ENCODE peak calls at places on chromosomes 6 and 20, in nine cellular contexts. Z, P, S, L, D, A, J, C and U are unnamed samples.

GRCh38 chr20:18663932-18664331 is 76.1 kb downstream of the DTD1 start:
- DNase-seq in L (no peak), A (no peak), S (peak), Z (no peak), C (no peak), D (peak), P (no peak), J (no peak), U (no peak)

GRCh38 chr6:168060521-168060931 is 18.5 kb downstream of the FRMD1 start:
- DNase-seq in D (no peak), L (peak), A (no peak), P (peak), Z (peak), C (peak), S (peak), J (peak), U (no peak)

GRCh38 chr6:21348462-21349195 is 244.9 kb upstream of the SOX4 start:
- DNase-seq in C (peak), A (no peak), J (peak), P (peak), S (peak), L (no peak), D (peak), Z (peak), U (no peak)

GRCh38 chr6:132483779-132484679 is 28.9 kb downstream of the STX7 start:
- DNase-seq in A (peak), J (peak), P (peak), Z (peak), S (peak), L (no peak), D (peak), C (peak), U (no peak)

GRCh38 chr20:57772349-57772964 is 62.6 kb upstream of the PMEPA1 start:
- DNase-seq in A (peak), P (peak), S (peak), D (peak), J (no peak), L (no peak), Z (no peak), C (no peak), U (no peak)

GRCh38 chr20:25148181-25148981 is 47.1 kb upstream of the ENTPD6 start:
- DNase-seq in L (no peak), C (no peak), P (peak), S (peak), A (no peak), Z (peak), J (no peak), D (peak), U (peak)

GRCh38 chr20:32638848-32639247 is 34.9 kb downstream of the C20orf203 start:
- DNase-seq in S (peak), C (no peak), A (no peak), P (peak), J (no peak), L (no peak), Z (peak), D (no peak), U (no peak)

GRCh38 chr6:56406276-56407269 is 159.2 kb upstream of the COL21A1 start:
- DNase-seq in Z (no peak), D (no peak), S (no peak), J (no peak), C (no peak), P (no peak), A (no peak), L (no peak), U (no peak)

GRCh38 chr6:91534614-91535013 is 947.7 kb upstream of the MAP3K7 start:
- DNase-seq in C (no peak), A (no peak), D (no peak), J (no peak), L (no peak), P (no peak), Z (no peak), S (no peak), U (no peak)

GRCh38 chr20:53774487-53775203 is 181.0 kb upstream of the ZNF217 start:
- DNase-seq in A (no peak), L (no peak), J (no peak), D (peak), C (no peak), S (peak), Z (peak), P (no peak), U (no peak)

GRCh38 chr6:161401910-161402309 is 128.0 kb upstream of the AGPAT4 start:
- DNase-seq in Z (no peak), A (no peak), S (no peak), D (no peak), L (no peak), J (no peak), P (no peak), C (no peak), U (no peak)

GRCh38 chr20:52494244-52494643 is 302.7 kb upstream of the ZFP64 start:
- DNase-seq in D (peak), P (no peak), C (no peak), S (peak), L (no peak), Z (no peak), J (no peak), A (no peak), U (no peak)

GRCh38 chr20:51154708-51155690 is 132.1 kb upstream of the KCNG1 start:
- DNase-seq in J (no peak), A (no peak), Z (no peak), P (no peak), D (no peak), L (no peak), S (no peak), C (no peak), U (no peak)

GRCh38 chr6:101226677-101227135 is 166.8 kb upstream of the GRIK2 start:
- DNase-seq in L (peak), S (peak), J (peak), Z (no peak), C (no peak), P (peak), A (peak), D (peak), U (no peak)
- TF ChIP-seq CTCF in L (peak), S (peak), J (no peak), Z (peak), C (no peak), P (peak), A (peak), D (peak), U (no peak)

GRCh38 chr20:37095609-37096414 is at the start of gene RBL1:
- DNase-seq in D (peak), L (peak), A (peak), C (peak), P (peak), Z (peak), J (peak), S (peak), U (peak)
- TF ChIP-seq CTCF in D (peak), L (peak), A (no peak), C (peak), P (peak), Z (peak), J (no peak), S (peak), U (no peak)

GRCh38 chr6:131177996-131178395 is 42.7 kb downstream of the AKAP7 start:
- DNase-seq in A (no peak), Z (no peak), D (no peak), C (no peak), P (no peak), S (no peak), L (no peak), J (no peak), U (no peak)

GRCh38 chr6:131183427-131184095 is 48.3 kb downstream of the AKAP7 start:
- DNase-seq in J (no peak), C (no peak), L (no peak), S (no peak), A (no peak), Z (no peak), P (peak), D (no peak), U (no peak)

GRCh38 chr6:131182991-131183425 is 47.7 kb downstream of the AKAP7 start:
- DNase-seq in D (no peak), Z (no peak), C (no peak), P (peak), A (peak), L (no peak), S (peak), J (peak), U (no peak)
- TF ChIP-seq CTCF in D (peak), Z (peak), C (peak), P (peak), A (peak), L (peak), S (peak), J (peak), U (no peak)

GRCh38 chr20:46058656-46059281 is 29.8 kb downstream of the SLC12A5 start:
- DNase-seq in P (peak), J (peak), Z (no peak), S (no peak), L (no peak), C (no peak), D (peak), A (peak), U (no peak)

GRCh38 chr20:46060301-46060881 is 29.4 kb downstream of the NCOA5 start:
- DNase-seq in L (no peak), A (peak), C (no peak), D (no peak), J (no peak), S (peak), Z (no peak), P (peak), U (no peak)

GRCh38 chr20:46056970-46057855 is 28.2 kb downstream of the SLC12A5 start:
- DNase-seq in C (peak), S (peak), D (peak), J (peak), P (peak), L (no peak), A (peak), Z (peak), U (no peak)

GRCh38 chr20:46056027-46056833 is 27.2 kb downstream of the SLC12A5 start:
- DNase-seq in C (no peak), S (no peak), Z (no peak), L (no peak), D (no peak), A (no peak), P (no peak), J (no peak), U (no peak)

GRCh38 chr20:46057856-46058655 is 29.0 kb downstream of the SLC12A5 start:
- DNase-seq in L (no peak), P (peak), Z (peak), D (peak), A (peak), C (peak), J (peak), S (peak), U (no peak)
- TF ChIP-seq CTCF in L (peak), P (peak), Z (peak), D (peak), A (peak), C (no peak), J (peak), S (peak), U (no peak)